ENCODE peak calls at places on chromosome 22, in ten cellular contexts. One of them, this sample, is unnamed.

GRCh38 chr22:47629273-47629711 is 866.8 kb downstream of the TBC1D22A start:
- DNase-seq in ovary: peak; percentile 55
- DNase-seq in spleen: no peak
- DNase-seq in endothelial cell of umbilical vein: no peak
- DNase-seq in right lobe of liver: no peak
- DNase-seq in fibroblast of mammary gland: no peak
- DNase-seq in cardiac fibroblast: no peak
- DNase-seq in pancreas: no peak
- DNase-seq in BE2C: no peak
- DNase-seq in K562: no peak
- DNase-seq in this sample: no peak

GRCh38 chr22:45082795-45083194 is 73.0 kb upstream of the PHF21B start:
- DNase-seq in BE2C: peak; percentile 58
- DNase-seq in right lobe of liver: no peak
- DNase-seq in cardiac fibroblast: no peak
- DNase-seq in endothelial cell of umbilical vein: no peak
- DNase-seq in spleen: no peak
- DNase-seq in K562: peak; percentile 16
- DNase-seq in pancreas: no peak
- DNase-seq in fibroblast of mammary gland: peak; percentile 36
- DNase-seq in ovary: no peak
- DNase-seq in this sample: no peak

GRCh38 chr22:30212363-30212995 is 34.1 kb downstream of the LIF start:
- DNase-seq in cardiac fibroblast: peak; percentile 92
- DNase-seq in K562: peak; percentile 40
- DNase-seq in spleen: peak; percentile 83
- DNase-seq in BE2C: no peak
- DNase-seq in fibroblast of mammary gland: peak; percentile 98
- DNase-seq in pancreas: peak; percentile 77
- DNase-seq in ovary: no peak
- DNase-seq in right lobe of liver: no peak
- DNase-seq in endothelial cell of umbilical vein: peak; percentile 60
- DNase-seq in this sample: peak; percentile 69

GRCh38 chr22:21009638-21010425 is 5.1 kb upstream of the P2RX6 start:
- DNase-seq in ovary: no peak
- DNase-seq in cardiac fibroblast: peak; percentile 59
- DNase-seq in BE2C: no peak
- DNase-seq in right lobe of liver: peak; percentile 48
- DNase-seq in pancreas: peak; percentile 51
- DNase-seq in endothelial cell of umbilical vein: peak; percentile 51
- DNase-seq in fibroblast of mammary gland: peak; percentile 49
- DNase-seq in spleen: no peak
- DNase-seq in K562: peak; percentile 86
- DNase-seq in this sample: peak; percentile 68

GRCh38 chr22:49017769-49018330 is 809.8 kb downstream of the BRD1 start:
- DNase-seq in K562: no peak
- DNase-seq in right lobe of liver: peak; percentile 19
- DNase-seq in fibroblast of mammary gland: no peak
- DNase-seq in BE2C: no peak
- DNase-seq in spleen: peak; percentile 53
- DNase-seq in cardiac fibroblast: no peak
- DNase-seq in ovary: peak; percentile 29
- DNase-seq in pancreas: no peak
- DNase-seq in endothelial cell of umbilical vein: no peak
- DNase-seq in this sample: peak; percentile 23

GRCh38 chr22:31906569-31906968 is 37.8 kb upstream of the YWHAH start:
- DNase-seq in cardiac fibroblast: no peak
- DNase-seq in right lobe of liver: no peak
- DNase-seq in ovary: no peak
- DNase-seq in K562: no peak
- DNase-seq in BE2C: no peak
- DNase-seq in spleen: no peak
- DNase-seq in fibroblast of mammary gland: no peak
- DNase-seq in pancreas: no peak
- DNase-seq in endothelial cell of umbilical vein: no peak
- DNase-seq in this sample: no peak

GRCh38 chr22:29004647-29005371 is 56.8 kb downstream of the C22orf31 start:
- DNase-seq in cardiac fibroblast: no peak
- DNase-seq in BE2C: peak; percentile 55
- DNase-seq in K562: no peak
- DNase-seq in spleen: no peak
- DNase-seq in fibroblast of mammary gland: no peak
- DNase-seq in ovary: peak; percentile 60
- DNase-seq in endothelial cell of umbilical vein: peak; percentile 29
- DNase-seq in right lobe of liver: peak; percentile 70
- DNase-seq in pancreas: peak; percentile 85
- DNase-seq in this sample: peak; percentile 66

GRCh38 chr22:44969817-44970216 is 40.0 kb downstream of the PHF21B start:
- DNase-seq in pancreas: no peak
- DNase-seq in ovary: no peak
- DNase-seq in K562: no peak
- DNase-seq in right lobe of liver: no peak
- DNase-seq in endothelial cell of umbilical vein: no peak
- DNase-seq in spleen: no peak
- DNase-seq in cardiac fibroblast: no peak
- DNase-seq in BE2C: no peak
- DNase-seq in fibroblast of mammary gland: no peak
- DNase-seq in this sample: no peak

GRCh38 chr22:47787501-47788227 is 1025.2 kb downstream of the TBC1D22A start:
- DNase-seq in spleen: peak; percentile 59
- DNase-seq in ovary: no peak
- DNase-seq in cardiac fibroblast: no peak
- DNase-seq in K562: no peak
- DNase-seq in right lobe of liver: no peak
- DNase-seq in endothelial cell of umbilical vein: no peak
- DNase-seq in fibroblast of mammary gland: no peak
- DNase-seq in BE2C: no peak
- DNase-seq in pancreas: no peak
- DNase-seq in this sample: no peak

GRCh38 chr22:25364736-25365241 is 145.3 kb downstream of the CRYBB2 start:
- DNase-seq in endothelial cell of umbilical vein: no peak
- DNase-seq in BE2C: no peak
- DNase-seq in cardiac fibroblast: no peak
- DNase-seq in fibroblast of mammary gland: no peak
- DNase-seq in ovary: peak; percentile 39
- DNase-seq in spleen: peak; percentile 67
- DNase-seq in pancreas: no peak
- DNase-seq in K562: no peak
- DNase-seq in right lobe of liver: peak; percentile 45
- DNase-seq in this sample: peak; percentile 78

GRCh38 chr22:32951807-32952153 is 106.4 kb downstream of the SYN3 start:
- DNase-seq in ovary: peak; percentile 36
- DNase-seq in K562: no peak
- DNase-seq in endothelial cell of umbilical vein: no peak
- DNase-seq in BE2C: peak; percentile 81
- DNase-seq in spleen: peak; percentile 75
- DNase-seq in cardiac fibroblast: peak; percentile 34
- DNase-seq in pancreas: no peak
- DNase-seq in fibroblast of mammary gland: no peak
- DNase-seq in right lobe of liver: peak; percentile 57
- DNase-seq in this sample: no peak

GRCh38 chr22:50169181-50169759 is 1.3 kb upstream of the PANX2 start:
- DNase-seq in BE2C: peak; percentile 19
- DNase-seq in right lobe of liver: no peak
- DNase-seq in pancreas: peak; percentile 18
- DNase-seq in endothelial cell of umbilical vein: no peak
- DNase-seq in fibroblast of mammary gland: no peak
- DNase-seq in cardiac fibroblast: no peak
- DNase-seq in ovary: peak; percentile 47
- DNase-seq in spleen: peak; percentile 75
- DNase-seq in K562: no peak
- DNase-seq in this sample: no peak
- H3K4me3 ChIP-seq in BE2C: no peak overlapping the region
- H3K4me3 ChIP-seq in right lobe of liver: peak overlapping the region; percentile 57
- H3K4me3 ChIP-seq in pancreas: peak overlapping the region; percentile 49
- H3K4me3 ChIP-seq in endothelial cell of umbilical vein: peak overlapping the region; percentile 42
- H3K4me3 ChIP-seq in fibroblast of mammary gland: no peak overlapping the region
- H3K4me3 ChIP-seq in cardiac fibroblast: no peak overlapping the region
- H3K4me3 ChIP-seq in ovary: peak overlapping the region; percentile 34
- H3K4me3 ChIP-seq in spleen: no peak overlapping the region
- H3K4me3 ChIP-seq in K562: no peak overlapping the region
- H3K4me3 ChIP-seq in this sample: no peak overlapping the region

DNA sequence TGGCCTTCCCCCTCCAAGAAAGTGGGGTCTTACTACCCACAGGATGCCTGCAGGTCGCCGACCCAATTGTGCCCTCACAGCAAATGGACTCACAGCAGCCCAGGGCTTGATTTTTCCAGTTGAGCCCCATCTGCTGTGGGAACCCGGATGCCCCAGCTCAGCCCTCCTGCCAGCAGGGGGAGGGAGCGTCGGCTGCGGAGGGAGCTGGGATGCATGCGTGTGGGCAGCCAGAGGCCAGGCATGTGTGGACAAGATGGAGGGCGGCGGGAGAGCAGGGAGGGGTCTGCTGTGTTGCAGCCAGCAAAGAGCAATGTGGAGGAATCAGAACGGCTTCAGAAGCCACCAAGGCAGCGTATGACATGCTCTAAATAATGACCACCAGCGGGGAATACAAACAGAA is 41.0 kb upstream of the EIF3D start:
- DNase-seq in spleen: no peak
- DNase-seq in right lobe of liver: no peak
- DNase-seq in cardiac fibroblast: peak; percentile 31
- DNase-seq in BE2C: peak; percentile 56
- DNase-seq in endothelial cell of umbilical vein: peak; percentile 10
- DNase-seq in ovary: no peak
- DNase-seq in fibroblast of mammary gland: peak; percentile 36
- DNase-seq in K562: peak; percentile 46
- DNase-seq in pancreas: no peak
- DNase-seq in this sample: no peak
- TF ChIP-seq CTCF in spleen: no peak
- TF ChIP-seq CTCF in right lobe of liver: no peak
- TF ChIP-seq CTCF in cardiac fibroblast: peak; percentile 55
- TF ChIP-seq CTCF in BE2C: peak; percentile 63
- TF ChIP-seq CTCF in endothelial cell of umbilical vein: peak; percentile 55
- TF ChIP-seq CTCF in ovary: no peak
- TF ChIP-seq CTCF in fibroblast of mammary gland: peak; percentile 58
- TF ChIP-seq CTCF in K562: peak; percentile 49
- TF ChIP-seq CTCF in pancreas: no peak
- TF ChIP-seq CTCF in this sample: no peak

DNA sequence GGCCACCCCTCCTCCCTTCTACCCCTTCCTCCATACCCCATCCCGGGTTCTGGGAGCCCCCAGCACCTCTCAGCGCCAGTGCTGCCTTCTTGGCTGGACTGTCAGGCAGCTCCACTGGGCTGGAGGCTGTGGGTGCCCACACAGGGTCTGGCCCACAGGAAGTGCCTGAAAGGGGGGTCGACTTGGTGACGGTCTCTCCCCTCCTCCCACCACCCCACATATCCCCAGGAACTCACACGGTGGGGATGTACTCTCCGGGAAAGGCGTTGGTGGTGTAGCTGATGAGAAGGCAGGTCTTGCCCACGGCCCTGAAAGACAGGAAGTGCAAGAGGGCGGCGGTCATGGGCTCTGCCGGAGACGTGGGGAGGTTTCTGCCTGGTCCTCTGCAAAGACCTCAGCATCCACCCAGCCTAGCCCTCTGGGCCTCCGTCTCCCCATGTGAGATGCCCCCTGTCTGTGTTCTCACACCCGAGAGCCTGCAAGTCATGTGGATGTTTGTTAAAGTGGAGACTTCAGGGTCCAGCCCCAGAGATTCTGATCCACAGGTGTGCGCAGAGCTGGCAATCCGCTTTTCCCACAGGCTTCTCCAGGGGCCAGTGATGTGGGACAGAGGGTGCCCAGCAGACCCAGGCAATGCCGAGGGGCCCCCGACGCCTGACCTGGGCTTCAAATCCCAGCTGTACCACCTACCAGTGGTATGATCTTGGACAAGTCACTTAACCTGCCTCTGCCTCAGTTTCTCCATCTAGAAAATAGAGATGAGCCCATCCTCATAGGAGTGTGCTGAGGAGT is 2.5 kb downstream of the RAC2 start:
- DNase-seq in cardiac fibroblast: peak; percentile 15
- DNase-seq in endothelial cell of umbilical vein: no peak
- DNase-seq in K562: no peak
- DNase-seq in BE2C: no peak
- DNase-seq in pancreas: no peak
- DNase-seq in right lobe of liver: peak; percentile 52
- DNase-seq in ovary: no peak
- DNase-seq in spleen: peak; percentile 92
- DNase-seq in fibroblast of mammary gland: no peak
- DNase-seq in this sample: peak; percentile 43
- H3K4me3 ChIP-seq in cardiac fibroblast: no peak overlapping the region
- H3K4me3 ChIP-seq in endothelial cell of umbilical vein: no peak overlapping the region
- H3K4me3 ChIP-seq in K562: peak overlapping the region; percentile 76
- H3K4me3 ChIP-seq in BE2C: no peak overlapping the region
- H3K4me3 ChIP-seq in pancreas: peak overlapping the region; percentile 20
- H3K4me3 ChIP-seq in right lobe of liver: peak overlapping the region; percentile 13
- H3K4me3 ChIP-seq in ovary: no peak overlapping the region
- H3K4me3 ChIP-seq in spleen: peak overlapping the region; percentile 85
- H3K4me3 ChIP-seq in fibroblast of mammary gland: no peak overlapping the region
- H3K4me3 ChIP-seq in this sample: no peak overlapping the region

GRCh38 chr22:42116848-42117424 is 13.7 kb downstream of the CYP2D6 start:
- DNase-seq in pancreas: no peak
- DNase-seq in cardiac fibroblast: peak; percentile 29
- DNase-seq in K562: no peak
- DNase-seq in ovary: no peak
- DNase-seq in right lobe of liver: no peak
- DNase-seq in endothelial cell of umbilical vein: peak; percentile 11
- DNase-seq in BE2C: peak; percentile 54
- DNase-seq in spleen: no peak
- DNase-seq in fibroblast of mammary gland: peak; percentile 11
- DNase-seq in this sample: no peak
- TF ChIP-seq CTCF in pancreas: no peak
- TF ChIP-seq CTCF in cardiac fibroblast: no peak
- TF ChIP-seq CTCF in K562: no peak
- TF ChIP-seq CTCF in ovary: no peak
- TF ChIP-seq CTCF in right lobe of liver: no peak
- TF ChIP-seq CTCF in endothelial cell of umbilical vein: no peak
- TF ChIP-seq CTCF in BE2C: peak; percentile 44
- TF ChIP-seq CTCF in spleen: no peak
- TF ChIP-seq CTCF in fibroblast of mammary gland: no peak
- TF ChIP-seq CTCF in this sample: no peak

This sample was measured in mucosa of descending colon.